ENCODE peak calls at places on chromosomes 6 and 20, in five cellular contexts. V is mesenchymal stem cell, P is trophoblast cell, A is H1, R is neuronal stem cell. I is an unnamed sample.
A peak's percentile ranks its signal among the peaks of the same experiment; 100 is the strongest.

GRCh38 chr20:42350521-42350920 is 732.3 kb upstream of the CHD6 start:
- DNase-seq in R (no peak), V (no peak), A (no peak), P (no peak), I (no peak)

GRCh38 chr6:128697392-128697689 is 176.9 kb upstream of the PTPRK start:
- DNase-seq in V (no peak), A (no peak), R (no peak), P (no peak), I (no peak)

GRCh38 chr6:146950351-146950835 is 253.8 kb upstream of the STXBP5 start:
- DNase-seq in V (peak; percentile 41), A (no peak), R (no peak), P (peak; percentile 22), I (no peak)

GRCh38 chr20:36792422-36792821 is 18.9 kb upstream of the DSN1 start:
- DNase-seq in V (peak; percentile 81), A (no peak), R (peak; percentile 61), P (peak; percentile 88), I (peak; percentile 84)

GRCh38 chr6:18166314-18167007 is 11.2 kb downstream of the KDM1B start:
- DNase-seq in A (no peak), P (no peak), R (no peak), V (no peak), I (no peak)

GRCh38 chr20:32841632-32842031 is 17.1 kb upstream of the EFCAB8 start:
- DNase-seq in V (no peak), A (no peak), P (no peak), R (no peak), I (no peak)

GRCh38 chr20:3629893-3630292 is 33.3 kb downstream of the GFRA4 start:
- DNase-seq in P (no peak), A (no peak), V (no peak), R (no peak), I (no peak)

GRCh38 chr20:41249781-41250281 is 67.7 kb downstream of the ZHX3 start:
- DNase-seq in P (peak; percentile 36), V (peak; percentile 82), R (peak; percentile 48), A (peak; percentile 78), I (peak; percentile 86)

GRCh38 chr6:125780540-125781306 is 10.0 kb upstream of the NCOA7 start:
- DNase-seq in V (peak; percentile 85), A (peak; percentile 55), R (peak; percentile 30), P (peak; percentile 73), I (peak; percentile 46)

GRCh38 chr20:14984768-14985622 is 647.6 kb upstream of the FLRT3 start:
- DNase-seq in R (no peak), A (no peak), P (no peak), V (no peak), I (no peak)

GRCh38 chr6:36874016-36874442 is 574 bp downstream of the PPIL1 start:
- DNase-seq in R (no peak), A (no peak), P (peak; percentile 45), V (no peak), I (no peak)

GRCh38 chr6:43740321-43740960 is 29.6 kb upstream of the VEGFA start:
- DNase-seq in V (no peak), R (peak; percentile 43), A (peak; percentile 45), P (no peak), I (peak; percentile 24)

GRCh38 chr20:20393207-20393606 is 25.3 kb downstream of the INSM1 start:
- DNase-seq in V (peak; percentile 57), P (peak; percentile 85), R (no peak), A (no peak), I (no peak)

GRCh38 chr6:94052754-94053153 is 633.4 kb upstream of the EPHA7 start:
- DNase-seq in A (no peak), P (no peak), V (peak; percentile 37), R (no peak), I (no peak)

GRCh38 chr20:6925744-6926278 is 158.3 kb downstream of the BMP2 start:
- DNase-seq in R (no peak), A (no peak), V (no peak), P (no peak), I (no peak)

GRCh38 chr6:166488081-166488685 is 98.3 kb downstream of the RAMACL start:
- DNase-seq in V (peak; percentile 16), R (no peak), A (no peak), P (peak; percentile 7), I (no peak)

GRCh38 chr6:149454405-149454848 is 30.4 kb downstream of the ZC3H12D start:
- DNase-seq in P (no peak), R (no peak), A (no peak), V (peak; percentile 69), I (no peak)

GRCh38 chr6:167146977-167147376 is 10.8 kb downstream of the GPR31 start:
- DNase-seq in A (peak; percentile 74), P (no peak), R (no peak), V (no peak), I (peak; percentile 77)

GRCh38 chr6:24126586-24127192 is 674 bp downstream of the NRSN1 start:
- DNase-seq in A (peak; percentile 75), V (peak; percentile 67), P (peak; percentile 86), R (peak; percentile 90), I (peak; percentile 73)

GRCh38 chr6:130933712-130934200 is 106.5 kb downstream of the SMLR1 start:
- DNase-seq in A (no peak), P (peak; percentile 55), V (peak; percentile 56), R (no peak), I (no peak)

GRCh38 chr20:9136114-9136513 is 67.2 kb downstream of the PLCB4 start:
- DNase-seq in P (no peak), A (no peak), R (no peak), V (no peak), I (no peak)

GRCh38 chr20:9130407-9130995 is 61.6 kb downstream of the PLCB4 start:
- DNase-seq in P (no peak), A (no peak), R (no peak), V (peak; percentile 25), I (no peak)

GRCh38 chr20:9129756-9130155 is 60.9 kb downstream of the PLCB4 start:
- DNase-seq in R (no peak), P (no peak), V (no peak), A (no peak), I (no peak)

GRCh38 chr20:9128586-9128985 is 59.7 kb downstream of the PLCB4 start:
- DNase-seq in V (no peak), A (no peak), R (no peak), P (no peak), I (no peak)

GRCh38 chr20:9131841-9132240 is 63.0 kb downstream of the PLCB4 start:
- DNase-seq in P (no peak), R (no peak), V (no peak), A (no peak), I (no peak)
- H2BK12ac ChIP-seq in P (no peak overlapping the region), R (no peak overlapping the region), V (no peak overlapping the region), A (no peak overlapping the region), I (no peak overlapping the region)

GRCh38 chr6:140202964-140203363 is 828.5 kb upstream of the CITED2 start:
- DNase-seq in R (no peak), V (peak; percentile 16), A (no peak), P (no peak), I (no peak)

GRCh38 chr6:140203611-140204553 is 829.4 kb upstream of the CITED2 start:
- DNase-seq in A (no peak), V (peak; percentile 90), R (no peak), P (no peak), I (no peak)

GRCh38 chr6:140208286-140208685 is 833.8 kb upstream of the CITED2 start:
- DNase-seq in A (no peak), R (no peak), P (no peak), V (peak; percentile 10), I (no peak)

GRCh38 chr6:140201787-140202458 is 827.5 kb upstream of the CITED2 start:
- DNase-seq in A (no peak), P (peak; percentile 18), V (no peak), R (no peak), I (no peak)

DNA sequence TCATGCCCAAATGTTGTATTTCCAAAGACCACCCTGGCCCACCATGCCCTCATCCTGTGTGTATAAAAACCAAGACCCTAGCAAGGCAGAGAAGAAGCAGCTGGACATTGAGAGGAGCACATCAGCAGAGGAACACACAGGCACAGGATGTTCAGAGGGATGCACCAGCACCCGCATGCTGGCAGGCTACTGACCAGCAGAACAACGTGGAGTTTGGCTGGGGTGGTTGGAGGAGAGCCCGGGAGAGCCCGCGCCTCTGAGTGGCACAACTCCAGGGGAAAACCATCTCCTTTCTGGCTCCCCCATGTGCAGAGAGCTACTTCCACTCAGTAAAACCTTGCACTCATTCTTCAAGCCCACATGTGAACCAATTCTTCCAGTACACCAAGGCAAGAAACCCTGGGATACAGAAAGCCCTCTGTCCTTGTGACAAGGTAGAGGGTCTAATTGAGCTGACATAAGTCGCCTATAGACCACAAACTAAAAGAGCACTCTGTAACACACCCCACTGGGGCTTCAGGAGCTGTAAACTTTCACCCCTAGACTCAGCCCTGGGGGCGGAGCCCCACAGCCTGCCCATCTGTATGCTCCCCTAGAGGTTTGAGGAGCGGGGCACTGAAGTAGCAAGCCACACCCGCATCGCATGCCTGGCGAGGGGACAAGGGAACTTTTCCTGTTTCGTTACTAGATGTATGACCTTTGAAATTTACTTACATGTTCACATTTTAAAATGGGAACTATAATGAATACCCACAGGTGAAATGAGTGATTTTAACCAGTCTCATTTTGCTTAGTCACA is 831.5 kb upstream of the CITED2 start:
- DNase-seq in A (no peak), P (no peak), R (no peak), V (no peak), I (no peak)
- H4K91ac ChIP-seq in A (no peak overlapping the region), P (no peak overlapping the region), R (no peak overlapping the region), V (peak overlapping the region; percentile 20), I (no peak overlapping the region)

DNA sequence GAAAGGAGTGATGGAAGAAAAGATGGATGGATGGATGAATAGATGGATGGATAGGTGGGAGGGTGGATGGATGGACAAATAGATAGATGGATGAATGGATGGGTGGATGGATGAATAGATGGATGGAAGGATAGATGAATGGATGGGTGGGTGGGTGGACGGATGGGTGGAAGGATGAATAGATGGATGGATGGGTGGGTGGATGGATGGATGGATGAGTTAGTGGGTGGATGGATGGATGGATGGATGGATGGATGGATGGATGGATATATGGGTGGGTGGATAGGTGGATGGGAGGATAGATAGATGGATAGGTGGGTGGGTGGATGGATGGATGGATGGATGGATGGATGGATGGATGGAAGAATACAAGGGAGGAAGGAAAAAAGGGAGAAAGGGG is 82.2 kb downstream of the ATXN1 start:
- DNase-seq in V (no peak), P (no peak), A (no peak), R (no peak), I (no peak)
- H3K23ac ChIP-seq in V (no peak overlapping the region), P (no peak overlapping the region), A (no peak overlapping the region), R (no peak overlapping the region), I (no peak overlapping the region)

GRCh38 chr20:29741594-29741893 is 1515.9 kb upstream of the DEFB115 start:
- DNase-seq in P (no peak), V (no peak), A (no peak), R (no peak), I (no peak)

GRCh38 chr20:29740951-29741593 is 1516.4 kb upstream of the DEFB115 start:
- DNase-seq in V (no peak), A (no peak), P (no peak), R (no peak), I (no peak)

GRCh38 chr20:29743101-29743931 is 1514.1 kb upstream of the DEFB115 start:
- DNase-seq in A (no peak), V (no peak), R (no peak), P (no peak), I (no peak)

GRCh38 chr20:29742699-29743100 is 1514.8 kb upstream of the DEFB115 start:
- DNase-seq in V (no peak), R (no peak), A (no peak), P (no peak), I (no peak)

GRCh38 chr20:29741894-29742698 is 1515.4 kb upstream of the DEFB115 start:
- DNase-seq in A (no peak), R (no peak), P (no peak), V (no peak), I (no peak)
- H2BK12ac ChIP-seq in A (no peak overlapping the region), R (no peak overlapping the region), P (no peak overlapping the region), V (no peak overlapping the region), I (no peak overlapping the region)

GRCh38 chr20:46709459-46710148 is at the start of gene SLC2A10:
- DNase-seq in A (peak; percentile 78), P (peak; percentile 72), R (peak; percentile 40), V (peak; percentile 72), I (peak; percentile 65)
- H4K91ac ChIP-seq in A (peak within 1 kb of the TSS; percentile 95), P (peak within 1 kb of the TSS; percentile 90), R (peak within 1 kb of the TSS; percentile 47), V (peak within 1 kb of the TSS; percentile 85), I (no peak within 1 kb of the TSS)